ENCODE peak calls at places on chromosomes 2 and 18, in nine cellular contexts. A is WERI-Rb-1, D is NCI-H2081, B is H54, N is left ventricle myocardium inferior, W is lower leg skin, Q is NCI-H460, R is left ventricle myocardium superior, I is cardiac fibroblast. G is an unnamed sample.
A peak's percentile ranks its signal among the peaks of the same experiment; 100 is the strongest.

GRCh38 chr18:12329125-12329698 is 21.2 kb downstream of the TUBB6 start:
- DNase-seq in B (no peak), N (no peak), W (no peak), A (no peak), I (no peak), D (no peak), Q (no peak), R (no peak), G (no peak)

GRCh38 chr2:170817247-170817998 is 736 bp downstream of the GAD1 start:
- DNase-seq in I (peak; percentile 38), R (no peak), A (peak; percentile 36), N (no peak), Q (no peak), W (no peak), D (peak; percentile 45), B (no peak), G (peak; percentile 12)

GRCh38 chr2:230160112-230160660 is 59.6 kb downstream of the SP110 start:
- DNase-seq in B (peak; percentile 44), R (peak; percentile 50), D (peak; percentile 35), W (no peak), I (peak; percentile 66), N (no peak), A (peak; percentile 17), Q (peak; percentile 58), G (peak; percentile 67)

GRCh38 chr2:71004857-71005256 is 10.2 kb upstream of the TEX261 start:
- DNase-seq in D (no peak), A (no peak), N (no peak), Q (no peak), W (no peak), B (no peak), I (no peak), R (no peak), G (no peak)

GRCh38 chr2:1313240-1313924 is 99.9 kb upstream of the TPO start:
- DNase-seq in D (no peak), R (no peak), I (no peak), Q (no peak), B (no peak), N (no peak), W (no peak), A (no peak), G (no peak)

GRCh38 chr2:169222665-169223064 is 139.7 kb downstream of the LRP2 start:
- DNase-seq in N (no peak), D (no peak), R (no peak), W (no peak), A (no peak), I (no peak), Q (no peak), B (no peak), G (no peak)

GRCh38 chr2:27627963-27628766 is 647 bp downstream of the CCDC121 start:
- DNase-seq in N (no peak), I (peak; percentile 95), R (peak; percentile 28), A (no peak), W (no peak), B (no peak), Q (no peak), D (no peak), G (no peak)

GRCh38 chr18:51342815-51343214 is 145.3 kb upstream of the MEX3C start:
- DNase-seq in N (no peak), W (no peak), I (peak; percentile 54), R (no peak), Q (no peak), D (no peak), A (no peak), B (no peak), G (no peak)

GRCh38 chr18:44683566-44683965 is 2.9 kb downstream of the SETBP1 start:
- DNase-seq in I (no peak), N (no peak), B (no peak), R (no peak), A (no peak), W (no peak), D (no peak), Q (no peak), G (no peak)

GRCh38 chr2:47190188-47190818 is 35.2 kb upstream of the STPG4 start:
- DNase-seq in I (peak; percentile 83), Q (no peak), N (no peak), D (no peak), A (no peak), W (no peak), B (no peak), R (no peak), G (no peak)

GRCh38 chr2:171509945-171510731 is 12.1 kb upstream of the CYBRD1 start:
- DNase-seq in I (no peak), A (no peak), W (no peak), Q (no peak), R (no peak), N (no peak), B (no peak), D (no peak), G (no peak)

GRCh38 chr2:237482485-237482884 is 4.6 kb upstream of the MLPH start:
- DNase-seq in I (no peak), N (peak; percentile 77), B (no peak), Q (no peak), D (peak; percentile 39), R (peak; percentile 88), W (peak; percentile 94), A (no peak), G (peak; percentile 97)

GRCh38 chr2:235026137-235026536 is 74.3 kb downstream of the SH3BP4 start:
- DNase-seq in R (no peak), I (peak; percentile 95), Q (peak; percentile 48), W (peak; percentile 76), B (peak; percentile 63), N (no peak), D (peak; percentile 23), A (no peak), G (no peak)

GRCh38 chr2:144559242-144559641 is 39.3 kb upstream of the ZEB2 start:
- DNase-seq in W (no peak), R (no peak), D (no peak), Q (no peak), N (no peak), I (no peak), A (no peak), B (no peak), G (no peak)

GRCh38 chr2:5834491-5834890 is 142.3 kb downstream of the SOX11 start:
- DNase-seq in D (no peak), R (no peak), Q (no peak), B (no peak), I (no peak), A (no peak), W (no peak), N (no peak), G (no peak)

GRCh38 chr2:46979611-46980010 is 64.0 kb upstream of the MCFD2 start:
- DNase-seq in B (no peak), A (no peak), I (no peak), R (no peak), N (no peak), W (no peak), D (no peak), Q (no peak), G (no peak)

GRCh38 chr2:189940913-189941312 is 121.6 kb downstream of the MSTN start:
- DNase-seq in W (no peak), D (no peak), N (no peak), I (no peak), R (no peak), Q (no peak), B (no peak), A (no peak), G (no peak)

GRCh38 chr2:201360256-201360655 is 3.1 kb upstream of the FLACC1 start:
- DNase-seq in R (no peak), N (no peak), Q (no peak), I (no peak), B (no peak), W (no peak), A (no peak), D (no peak), G (no peak)

G was measured in SK-MEL-5.